ENCODE peak calls at places on chromosomes 16 and 17, in four cellular contexts. W, S, E and K are unnamed samples.

GRCh38 chr16:85220125-85220839 is 108.0 kb upstream of the CIBAR2 start:
- DNase-seq in W (peak), S (no peak), E (peak), K (peak)

GRCh38 chr16:79367822-79368221 is 232.7 kb downstream of the MAF start:
- DNase-seq in W (no peak), S (no peak), E (no peak), K (no peak)

GRCh38 chr16:65066646-65067045 is 55.2 kb downstream of the CDH11 start:
- DNase-seq in W (no peak), S (no peak), E (no peak), K (no peak)

GRCh38 chr17:42784361-42784760 is 4.0 kb downstream of the WNK4 start:
- DNase-seq in W (no peak), S (no peak), E (no peak), K (no peak)

GRCh38 chr17:3794890-3795757 is 5.9 kb downstream of the ITGAE start:
- DNase-seq in W (no peak), S (no peak), E (no peak), K (peak)

GRCh38 chr16:47460301-47460754 is 535 bp downstream of the ITFG1 start:
- DNase-seq in W (no peak), S (no peak), E (no peak), K (peak)

GRCh38 chr17:19644493-19645210 is 3.9 kb upstream of the ALDH3A2 start:
- DNase-seq in W (no peak), S (no peak), E (no peak), K (peak)

GRCh38 chr17:35057332-35057915 is 6.1 kb downstream of the RFFL start:
- DNase-seq in W (no peak), S (no peak), E (no peak), K (peak)

GRCh38 chr17:76268991-76269981 is 4.1 kb downstream of the UBALD2 start:
- DNase-seq in W (no peak), S (no peak), E (no peak), K (no peak)

GRCh38 chr16:30958164-30959083 is 870 bp downstream of the SETD1A start:
- DNase-seq in W (peak), S (peak), E (no peak), K (no peak)

GRCh38 chr16:87723224-87723619 is 42.6 kb downstream of the KLHDC4 start:
- DNase-seq in W (peak), S (no peak), E (no peak), K (peak)

GRCh38 chr17:7881655-7882054 is 6.9 kb upstream of the CHD3 start:
- DNase-seq in W (peak), S (no peak), E (no peak), K (no peak)

GRCh38 chr17:33072421-33073175 is 81.0 kb downstream of the SPACA3 start:
- DNase-seq in W (no peak), S (no peak), E (no peak), K (peak)

DNA sequence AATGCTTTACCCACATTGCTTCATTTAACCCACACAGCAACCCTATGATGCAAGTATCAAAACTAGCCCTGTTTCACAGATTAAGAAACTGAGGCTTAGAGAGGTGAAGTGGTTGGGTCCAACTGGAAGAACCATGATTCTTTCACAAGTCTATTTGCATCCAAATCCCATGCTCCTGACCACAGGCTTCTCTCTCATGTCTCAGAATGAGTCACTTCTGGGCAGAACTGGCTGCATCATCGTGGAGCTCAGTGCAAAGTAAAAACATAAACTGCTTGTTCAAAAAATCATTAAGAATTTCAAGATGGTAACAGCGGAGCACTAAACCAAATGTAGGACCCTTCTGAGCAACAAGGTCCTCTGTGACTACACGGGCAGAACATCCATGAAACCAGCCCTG is 20.2 kb upstream of the CES1 start:
- DNase-seq in W (no peak), S (no peak), E (no peak), K (peak)
- TF ChIP-seq CTCF in W (no peak), S (no peak), E (no peak), K (no peak)

GRCh38 chr17:17751996-17752821 is 71.0 kb downstream of the RAI1 start:
- DNase-seq in W (peak), S (peak), E (peak), K (peak)
- TF ChIP-seq CTCF in W (peak), S (peak), E (peak), K (peak)

DNA sequence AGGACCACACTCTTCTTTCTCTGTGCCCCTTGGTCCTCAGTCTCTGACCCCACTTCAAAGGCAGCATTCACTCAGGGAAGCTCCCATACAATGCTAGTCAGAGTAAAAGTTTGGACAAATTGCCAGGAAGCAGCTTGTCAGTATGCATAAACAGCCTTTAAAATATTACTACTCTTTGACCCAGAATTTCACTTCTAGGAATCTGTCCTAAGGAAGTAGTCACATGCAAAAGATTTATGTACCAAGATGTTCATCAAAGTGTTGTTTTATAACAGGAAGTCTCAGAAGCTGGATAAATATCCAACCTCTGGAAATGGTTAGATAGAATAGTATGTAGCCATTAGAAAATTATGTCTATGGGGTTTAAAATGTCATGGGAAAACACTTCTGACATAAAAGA is 31.0 kb downstream of the MAPT start:
- DNase-seq in W (no peak), S (no peak), E (no peak), K (no peak)
- TF ChIP-seq CTCF in W (no peak), S (no peak), E (no peak), K (no peak)

DNA sequence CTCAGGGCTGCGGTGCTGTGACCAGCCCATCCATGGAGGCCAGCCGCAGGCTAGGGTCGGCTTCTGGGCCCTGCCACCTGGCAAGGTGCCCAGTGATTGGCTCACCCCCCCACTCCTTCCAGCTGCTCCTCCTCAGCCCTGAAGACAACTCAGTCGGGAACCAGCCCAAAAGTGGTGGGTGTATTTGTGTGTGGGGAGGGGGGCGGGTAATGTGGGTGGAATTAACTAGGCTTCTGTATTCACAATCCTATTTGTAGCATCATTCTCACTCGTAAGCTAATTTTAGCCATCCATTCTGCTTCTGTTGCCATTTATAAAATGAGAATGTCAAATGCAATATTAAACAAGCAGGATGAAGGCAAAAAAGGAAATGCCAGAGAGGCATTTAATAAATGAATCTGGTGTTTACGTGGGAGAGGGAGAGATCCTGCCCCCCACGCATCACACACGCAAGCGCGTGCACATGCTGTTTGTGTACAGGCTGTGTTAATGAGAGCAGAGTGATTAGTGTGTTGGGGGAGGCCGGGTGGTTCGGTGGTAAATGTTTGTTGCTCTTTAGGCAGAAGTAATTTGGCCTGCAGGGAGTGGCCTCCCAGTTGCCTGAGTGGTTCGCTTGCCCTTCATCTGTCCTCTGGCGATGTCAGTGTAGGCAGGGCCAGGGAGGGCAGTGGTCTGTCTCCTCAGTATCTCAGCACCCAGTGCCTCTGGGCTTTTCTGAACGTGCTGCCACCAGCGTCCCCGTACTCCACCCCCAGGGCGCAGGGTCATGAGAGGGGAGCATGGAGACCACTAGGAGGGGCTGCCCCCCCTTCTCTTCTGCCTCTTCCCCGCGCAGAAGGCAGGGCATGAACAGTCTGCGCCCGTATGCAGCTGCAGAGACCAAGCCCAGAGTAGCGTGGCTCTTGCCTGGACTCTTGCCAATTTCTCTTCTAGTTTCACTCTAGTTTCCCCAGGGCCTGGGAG is 140.0 kb downstream of the CCDC182 start:
- DNase-seq in W (peak), S (no peak), E (no peak), K (no peak)
- TF ChIP-seq CTCF in W (no peak), S (no peak), E (no peak), K (no peak)

GRCh38 chr16:16145286-16145685 is 78.0 kb downstream of the ABCC6 start:
- DNase-seq in W (no peak), S (no peak), E (no peak), K (no peak)
- TF ChIP-seq CTCF in W (no peak), S (no peak), E (no peak), K (no peak)

DNA sequence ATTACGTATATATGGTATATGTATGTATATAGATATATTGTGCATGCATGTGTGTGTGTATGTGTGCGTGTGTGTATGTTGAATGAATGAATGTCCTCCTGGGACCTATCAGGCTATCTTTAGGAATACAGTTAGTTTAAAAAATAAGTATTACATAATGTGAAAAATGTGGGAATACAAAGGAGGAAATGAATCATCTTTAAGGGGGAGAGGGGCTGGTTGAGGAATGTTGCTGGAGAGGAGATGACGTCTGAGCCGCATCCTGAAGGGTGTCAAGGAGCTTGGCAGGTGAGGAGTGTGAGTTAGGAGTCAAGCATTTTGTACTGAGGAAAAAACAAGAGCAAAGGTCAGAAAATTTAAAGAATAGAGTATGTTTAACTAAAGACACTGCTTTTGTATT is 62.4 kb upstream of the NLK start:
- DNase-seq in W (no peak), S (no peak), E (no peak), K (peak)
- TF ChIP-seq CTCF in W (no peak), S (no peak), E (no peak), K (no peak)

GRCh38 chr17:69223809-69224208 is 4.8 kb downstream of the ABCA10 start:
- DNase-seq in W (no peak), S (no peak), E (no peak), K (no peak)
- TF ChIP-seq CTCF in W (no peak), S (no peak), E (no peak), K (no peak)

GRCh38 chr17:49992933-49993422 is 2.0 kb downstream of the DLX3 start:
- DNase-seq in W (no peak), S (no peak), E (peak), K (no peak)

GRCh38 chr17:49992191-49992932 is 2.7 kb downstream of the DLX3 start:
- DNase-seq in W (no peak), S (no peak), E (peak), K (no peak)

GRCh38 chr17:49995055-49995738 is at the start of gene DLX3:
- DNase-seq in W (peak), S (peak), E (peak), K (peak)

GRCh38 chr17:49994085-49995054 is 654 bp downstream of the DLX3 start:
- DNase-seq in W (no peak), S (no peak), E (peak), K (no peak)

GRCh38 chr17:49993423-49994037 is 1.5 kb downstream of the DLX3 start:
- DNase-seq in W (peak), S (no peak), E (peak), K (no peak)
- TF ChIP-seq CTCF in W (no peak), S (no peak), E (peak), K (no peak)